ENCODE peak calls at places on chromosomes 7 and 10, in four cellular contexts. L is AG09309, E is A549, D is IMR-90. S is an unnamed sample.

GRCh38 chr7:21507627-21508343 is 35.1 kb upstream of the DNAH11 start:
- DNase-seq in D (peak; percentile 42), E (peak; percentile 21), L (peak; percentile 3), S (peak; percentile 3)

GRCh38 chr10:27030060-27030459 is 70.2 kb downstream of the ANKRD26 start:
- DNase-seq in E (no peak), L (no peak), D (peak; percentile 2), S (no peak)

GRCh38 chr10:43218206-43218950 is 48.5 kb downstream of the RASGEF1A start:
- DNase-seq in L (peak; percentile 76), E (no peak), D (no peak), S (no peak)

GRCh38 chr7:101363734-101364374 is 1.2 kb downstream of the COL26A1 start:
- DNase-seq in E (peak; percentile 70), D (peak; percentile 40), L (peak; percentile 17), S (no peak)

GRCh38 chr7:44144968-44145418 is 3.9 kb upstream of the MYL7 start:
- DNase-seq in L (no peak), E (no peak), D (no peak), S (no peak)

GRCh38 chr10:21437770-21438382 is 87.6 kb downstream of the SKIDA1 start:
- DNase-seq in L (no peak), E (no peak), D (no peak), S (no peak)

GRCh38 chr10:114938818-114939193 is 811 bp downstream of the TRUB1 start:
- DNase-seq in D (no peak), E (no peak), L (no peak), S (no peak)

GRCh38 chr10:43653746-43654145 is 5.1 kb upstream of the ZNF32 start:
- DNase-seq in E (no peak), L (no peak), D (peak; percentile 32), S (no peak)

GRCh38 chr10:35928017-35928619 is 286.0 kb upstream of the FZD8 start:
- DNase-seq in E (no peak), L (no peak), D (no peak), S (no peak)

GRCh38 chr7:73351447-73352167 is 23.6 kb downstream of the FKBP6 start:
- DNase-seq in D (no peak), L (no peak), E (no peak), S (no peak)

GRCh38 chr10:83607959-83608745 is 531.2 kb upstream of the GHITM start:
- DNase-seq in E (no peak), L (peak; percentile 10), D (no peak), S (no peak)

GRCh38 chr7:66140924-66141323 is 26.3 kb downstream of the CRCP start:
- DNase-seq in L (peak; percentile 49), E (peak; percentile 51), D (peak; percentile 84), S (no peak)

GRCh38 chr10:97764519-97764931 is 7.3 kb downstream of the SFRP5 start:
- DNase-seq in E (no peak), L (no peak), D (no peak), S (no peak)

GRCh38 chr10:73644767-73645166 is 3.5 kb upstream of the MYOZ1 start:
- DNase-seq in D (no peak), E (no peak), L (no peak), S (no peak)

GRCh38 chr10:3848005-3848767 is 63.2 kb upstream of the KLF6 start:
- DNase-seq in E (no peak), L (no peak), D (peak; percentile 51), S (no peak)

GRCh38 chr10:24974978-24975377 is 22.6 kb upstream of the PRTFDC1 start:
- DNase-seq in D (peak; percentile 74), E (peak; percentile 3), L (peak; percentile 88), S (no peak)

GRCh38 chr7:158097511-158098124 is 490.0 kb downstream of the PTPRN2 start:
- DNase-seq in E (no peak), L (no peak), D (no peak), S (no peak)

GRCh38 chr7:81769891-81770818 is at the start of gene HGF:
- DNase-seq in D (peak; percentile 87), E (no peak), L (peak; percentile 62), S (no peak)

GRCh38 chr7:119452401-119452800 is 820.6 kb upstream of the KCND2 start:
- DNase-seq in L (no peak), D (no peak), E (no peak), S (no peak)

GRCh38 chr10:22158426-22158825 is 59.4 kb downstream of the EBLN1 start:
- DNase-seq in D (no peak), L (no peak), E (no peak), S (peak; percentile 18)

GRCh38 chr10:112395809-112396530 is 22.1 kb downstream of the ACSL5 start:
- DNase-seq in E (no peak), D (peak; percentile 5), L (no peak), S (no peak)

GRCh38 chr10:61943699-61944444 is 42.4 kb downstream of the ARID5B start:
- DNase-seq in L (peak; percentile 27), E (no peak), D (peak; percentile 53), S (no peak)

GRCh38 chr10:60871215-60871614 is 72.8 kb downstream of the RHOBTB1 start:
- DNase-seq in E (no peak), L (no peak), D (no peak), S (no peak)

GRCh38 chr10:60870803-60871202 is 73.2 kb downstream of the RHOBTB1 start:
- DNase-seq in E (no peak), D (no peak), L (no peak), S (no peak)

GRCh38 chr10:60872451-60872850 is 71.5 kb downstream of the RHOBTB1 start:
- DNase-seq in E (no peak), D (no peak), L (no peak), S (no peak)

GRCh38 chr10:60868946-60869345 is 75.0 kb downstream of the RHOBTB1 start:
- DNase-seq in L (no peak), E (no peak), D (no peak), S (no peak)

DNA sequence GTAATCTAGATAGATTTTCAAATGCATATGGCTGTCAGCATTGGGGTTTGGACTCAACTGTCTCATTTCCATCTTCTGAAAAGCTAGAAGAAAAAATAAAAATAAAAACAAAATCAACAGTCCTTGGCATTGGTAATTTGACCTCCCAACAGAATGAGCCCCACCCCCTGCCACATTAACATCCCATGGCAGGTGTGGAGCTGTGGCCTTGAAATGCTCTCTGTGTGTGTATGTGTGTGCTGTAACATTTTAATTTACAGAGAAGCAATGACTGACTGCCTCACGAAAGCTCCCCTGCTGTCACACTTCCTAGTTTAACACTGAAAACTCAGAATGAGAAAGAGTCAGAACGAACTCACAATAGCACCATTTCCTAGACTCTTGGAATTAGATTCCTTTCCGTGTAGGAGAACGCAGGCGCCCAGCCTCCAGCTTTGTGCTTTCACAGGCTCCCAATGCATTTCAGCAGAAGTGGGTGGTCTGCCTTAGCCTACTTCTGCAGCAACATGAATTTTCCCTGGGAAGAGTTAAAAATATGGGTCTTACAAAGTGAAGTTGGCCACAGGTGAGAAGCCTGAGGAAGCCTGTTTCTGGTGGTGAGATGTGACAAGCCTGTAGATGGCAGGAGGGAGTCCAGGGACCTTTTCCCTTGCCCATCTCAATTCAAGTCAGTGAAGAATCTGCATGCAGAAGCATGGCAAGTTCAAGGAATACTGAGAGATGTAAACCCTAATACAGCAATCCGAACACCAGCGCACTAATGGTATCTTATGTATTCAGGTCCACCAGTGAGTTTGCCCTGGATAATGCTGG is 73.9 kb downstream of the RHOBTB1 start:
- DNase-seq in L (no peak), E (no peak), D (no peak), S (no peak)
- TF ChIP-seq CTCF in L (peak; percentile 23), E (peak; percentile 27), D (no peak), S (peak; percentile 55)

DNA sequence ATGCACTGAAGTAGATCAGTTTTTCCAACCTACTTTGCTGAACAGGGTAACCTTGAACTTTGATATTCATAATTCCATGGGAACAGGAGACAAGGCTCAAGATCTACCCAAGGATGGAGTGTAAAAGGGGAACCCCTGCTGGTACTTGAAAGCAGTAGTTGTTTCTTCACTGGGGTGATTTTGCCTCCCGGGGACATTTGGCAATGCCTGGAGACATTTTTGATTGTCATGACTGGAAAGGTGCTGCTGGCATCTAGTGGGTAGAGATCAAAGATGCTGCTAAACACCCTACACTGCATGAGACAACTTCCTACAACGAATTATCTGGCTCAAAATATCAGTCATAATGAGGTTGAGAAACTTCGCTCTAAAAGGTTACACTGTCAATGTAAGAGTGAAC is 214.8 kb upstream of the CTBP2 start:
- DNase-seq in D (peak; percentile 2), L (no peak), E (peak; percentile 30), S (peak; percentile 25)
- TF ChIP-seq CTCF in D (peak; percentile 25), L (peak; percentile 6), E (peak; percentile 15), S (peak; percentile 59)

DNA sequence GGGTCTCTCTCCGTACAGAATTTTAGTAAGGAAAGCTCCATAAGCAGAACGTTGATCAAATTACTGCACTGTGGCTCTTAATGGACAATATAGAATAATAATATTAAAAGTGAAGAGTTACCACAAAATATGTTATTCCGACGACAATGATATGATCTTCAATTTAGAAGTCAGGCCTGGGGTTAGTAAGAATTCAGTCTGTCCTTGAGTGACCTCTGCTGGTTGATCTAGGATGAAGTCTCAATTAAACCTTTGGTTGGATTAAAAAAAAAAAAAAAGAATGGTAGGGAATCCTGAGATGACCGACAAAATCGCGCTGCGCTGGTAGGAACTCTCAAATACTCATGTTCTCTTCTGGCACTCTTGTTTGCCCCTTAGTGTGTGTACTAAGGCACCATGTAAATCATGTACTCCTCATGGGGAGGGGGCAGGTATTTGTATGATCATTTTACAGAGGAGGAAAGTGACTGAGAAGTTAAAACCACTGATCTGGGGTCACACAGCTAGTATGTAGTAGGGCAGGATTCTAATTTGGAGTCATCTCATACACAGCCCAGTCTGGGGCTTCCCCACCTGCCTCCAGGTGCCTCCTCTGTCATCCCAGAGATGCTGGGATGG is 161.3 kb upstream of the NPVF start:
- DNase-seq in L (no peak), E (peak; percentile 54), D (peak; percentile 42), S (no peak)
- TF ChIP-seq CTCF in L (peak; percentile 60), E (peak; percentile 59), D (peak; percentile 57), S (peak; percentile 62)

GRCh38 chr7:147803625-147804024 is 786.9 kb upstream of the C7orf33 start:
- DNase-seq in D (no peak), E (no peak), L (no peak), S (no peak)
- TF ChIP-seq CTCF in D (no peak), E (no peak), L (no peak), S (no peak)

GRCh38 chr7:74503943-74504342 is 50.2 kb downstream of the GTF2IRD1 start:
- DNase-seq in E (no peak), L (no peak), D (no peak), S (no peak)
- TF ChIP-seq CTCF in E (no peak), L (no peak), D (no peak), S (no peak)

DNA sequence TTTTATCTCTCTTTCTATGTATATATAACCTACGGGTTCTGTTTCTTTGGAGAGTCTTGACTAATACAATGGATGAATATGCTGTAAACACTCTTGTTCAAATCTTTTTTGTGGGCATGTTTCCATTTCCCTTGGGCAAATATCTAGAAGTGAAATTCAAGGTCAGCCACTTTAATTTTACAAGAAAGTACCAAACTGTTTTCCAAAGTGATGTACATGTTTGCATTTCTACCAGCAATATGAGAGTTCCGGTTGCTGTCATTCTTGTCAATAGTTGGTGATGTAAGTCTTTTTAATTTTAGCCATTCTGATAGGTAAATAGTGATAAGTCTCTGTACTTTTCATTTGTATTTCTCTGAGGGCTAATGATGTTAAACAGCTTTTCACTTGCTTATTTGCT is 48.4 kb downstream of the PDK4 start:
- DNase-seq in L (no peak), E (no peak), D (no peak), S (no peak)
- TF ChIP-seq CTCF in L (no peak), E (no peak), D (no peak), S (no peak)

S was measured in epithelial cell of proximal tubule.